ENCODE peak calls at places on chromosomes 16 and 17, in eight cellular contexts. T is GM23248, I is ascending aorta, K is gastrocnemius medialis, Q is endodermal cell, E is tibial artery, J is H1, O is cardiac muscle cell. G is an unnamed sample.

GRCh38 chr17:82647593-82648164 is 565 bp downstream of the WDR45B start:
- DNase-seq in I (peak), E (peak), J (no peak), O (peak), Q (peak), T (peak), K (no peak), G (no peak)

GRCh38 chr17:61450641-61451537 is 1.3 kb upstream of the TBX4 start:
- DNase-seq in E (no peak), J (no peak), K (no peak), T (no peak), Q (peak), I (no peak), O (no peak), G (no peak)

GRCh38 chr17:61015966-61016365 is 338.3 kb downstream of the BCAS3 start:
- DNase-seq in E (no peak), O (no peak), Q (no peak), J (no peak), I (no peak), T (peak), K (no peak), G (peak)

GRCh38 chr17:66399441-66399840 is 97.0 kb downstream of the PRKCA start:
- DNase-seq in E (no peak), Q (no peak), O (no peak), J (no peak), T (no peak), I (no peak), K (no peak), G (no peak)

GRCh38 chr16:69494993-69495392 is 70.6 kb downstream of the CYB5B start:
- DNase-seq in K (no peak), Q (peak), J (peak), E (no peak), O (no peak), T (peak), I (no peak), G (peak)

GRCh38 chr17:58121925-58122324 is 26.3 kb upstream of the OR4D1 start:
- DNase-seq in I (no peak), J (no peak), T (peak), O (peak), E (no peak), K (no peak), Q (peak), G (peak)

GRCh38 chr17:147796-148740 is 10.7 kb downstream of the SCGB1C2 start:
- DNase-seq in Q (no peak), K (no peak), J (no peak), I (peak), T (no peak), E (no peak), O (no peak), G (no peak)

GRCh38 chr17:885971-886571 is 93.5 kb downstream of the NXN start:
- DNase-seq in E (peak), J (no peak), O (no peak), I (peak), T (no peak), K (peak), Q (no peak), G (peak)

GRCh38 chr16:8571061-8571596 is 19.2 kb downstream of the TMEM114 start:
- DNase-seq in J (no peak), E (no peak), T (peak), Q (peak), O (peak), K (no peak), I (no peak), G (peak)

DNA sequence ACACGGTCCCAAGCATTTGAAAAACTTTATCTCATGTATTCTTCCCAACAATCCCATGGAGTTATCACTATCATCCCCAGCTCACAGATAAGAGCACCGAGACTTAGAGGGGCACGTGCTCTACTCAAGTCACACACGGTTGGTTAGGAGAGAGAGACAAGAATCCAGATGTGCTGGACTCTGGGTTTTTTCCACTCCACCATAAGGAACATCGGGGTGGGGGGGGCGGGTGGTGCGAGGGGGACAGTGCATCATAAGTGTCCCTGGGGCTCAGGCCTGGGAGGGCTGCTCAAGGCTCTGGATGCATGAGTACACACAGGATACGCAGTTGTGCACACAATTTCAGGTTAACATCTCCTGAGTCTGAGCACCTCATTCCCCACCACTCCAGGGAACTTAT is 7.4 kb downstream of the CDC42EP4 start:
- DNase-seq in T (peak), J (no peak), E (no peak), I (no peak), K (no peak), Q (no peak), O (no peak), G (peak)
- H3K4me3 ChIP-seq in T (peak), J (no peak), E (peak), I (peak), K (peak), Q (peak), O (no peak), G (no peak)

GRCh38 chr16:180101-180920 is at the start of gene HBQ1:
- DNase-seq in K (no peak), T (peak), O (peak), J (no peak), Q (peak), E (no peak), I (no peak), G (no peak)

GRCh38 chr16:183005-183404 is 2.7 kb downstream of the HBQ1 start:
- DNase-seq in O (no peak), Q (no peak), T (no peak), E (no peak), I (no peak), J (no peak), K (no peak), G (no peak)

GRCh38 chr16:179431-179830 is 828 bp upstream of the HBQ1 start:
- DNase-seq in J (no peak), K (no peak), E (no peak), T (no peak), O (no peak), I (no peak), Q (no peak), G (no peak)

GRCh38 chr16:181668-182021 is 1.4 kb downstream of the HBQ1 start:
- DNase-seq in I (no peak), K (no peak), O (peak), J (no peak), Q (no peak), T (peak), E (no peak), G (peak)

DNA sequence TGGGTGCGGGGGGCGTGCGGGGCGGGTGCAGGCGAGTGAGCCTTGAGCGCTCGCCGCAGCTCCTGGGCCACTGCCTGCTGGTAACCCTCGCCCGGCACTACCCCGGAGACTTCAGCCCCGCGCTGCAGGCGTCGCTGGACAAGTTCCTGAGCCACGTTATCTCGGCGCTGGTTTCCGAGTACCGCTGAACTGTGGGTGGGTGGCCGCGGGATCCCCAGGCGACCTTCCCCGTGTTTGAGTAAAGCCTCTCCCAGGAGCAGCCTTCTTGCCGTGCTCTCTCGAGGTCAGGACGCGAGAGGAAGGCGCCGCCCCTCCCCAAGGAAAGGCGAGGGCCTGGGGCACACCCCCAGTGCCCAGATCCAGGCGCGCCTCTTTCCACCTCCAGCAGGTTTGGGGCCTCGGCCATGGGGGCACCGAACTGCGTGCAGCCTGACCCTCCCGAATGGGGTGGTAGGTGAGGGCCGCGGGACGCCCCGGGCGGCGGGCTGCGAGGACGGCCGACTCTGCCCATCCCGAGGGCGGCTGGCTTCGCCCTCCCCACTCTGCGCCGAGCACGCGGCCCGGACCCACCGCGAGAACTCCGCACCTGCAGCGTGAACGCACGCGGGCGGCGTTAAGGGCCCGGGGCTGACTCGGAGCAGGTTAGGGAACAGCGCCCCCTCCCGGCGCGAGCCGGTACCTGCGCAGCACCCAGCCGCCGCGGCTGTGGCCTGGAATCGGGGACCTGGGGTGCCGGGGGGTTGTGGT is 835 bp downstream of the HBQ1 start:
- DNase-seq in Q (peak), T (peak), E (peak), J (peak), I (peak), K (peak), O (peak), G (peak)
- H3K4me3 ChIP-seq in Q (peak), T (peak), E (peak), J (peak), I (peak), K (peak), O (peak), G (no peak)

GRCh38 chr17:78159575-78160158 is 8.7 kb upstream of the SYNGR2 start:
- DNase-seq in Q (no peak), J (no peak), T (peak), K (no peak), I (no peak), O (peak), E (no peak), G (peak)
- H3K4me3 ChIP-seq in Q (no peak), J (no peak), T (no peak), K (no peak), I (no peak), O (no peak), E (no peak), G (no peak)

GRCh38 chr17:79303641-79304205 is 229.1 kb downstream of the ENGASE start:
- DNase-seq in O (no peak), J (no peak), Q (no peak), I (no peak), K (no peak), T (no peak), E (no peak), G (no peak)

GRCh38 chr17:79305376-79305775 is 230.8 kb downstream of the ENGASE start:
- DNase-seq in T (no peak), O (no peak), K (no peak), J (no peak), Q (no peak), I (no peak), E (no peak), G (no peak)

GRCh38 chr17:79305831-79306687 is 231.4 kb downstream of the ENGASE start:
- DNase-seq in I (peak), J (no peak), O (peak), Q (no peak), T (peak), K (peak), E (peak), G (no peak)

GRCh38 chr17:79304907-79305306 is 230.3 kb downstream of the ENGASE start:
- DNase-seq in Q (peak), T (no peak), J (no peak), E (no peak), O (no peak), I (no peak), K (no peak), G (no peak)

DNA sequence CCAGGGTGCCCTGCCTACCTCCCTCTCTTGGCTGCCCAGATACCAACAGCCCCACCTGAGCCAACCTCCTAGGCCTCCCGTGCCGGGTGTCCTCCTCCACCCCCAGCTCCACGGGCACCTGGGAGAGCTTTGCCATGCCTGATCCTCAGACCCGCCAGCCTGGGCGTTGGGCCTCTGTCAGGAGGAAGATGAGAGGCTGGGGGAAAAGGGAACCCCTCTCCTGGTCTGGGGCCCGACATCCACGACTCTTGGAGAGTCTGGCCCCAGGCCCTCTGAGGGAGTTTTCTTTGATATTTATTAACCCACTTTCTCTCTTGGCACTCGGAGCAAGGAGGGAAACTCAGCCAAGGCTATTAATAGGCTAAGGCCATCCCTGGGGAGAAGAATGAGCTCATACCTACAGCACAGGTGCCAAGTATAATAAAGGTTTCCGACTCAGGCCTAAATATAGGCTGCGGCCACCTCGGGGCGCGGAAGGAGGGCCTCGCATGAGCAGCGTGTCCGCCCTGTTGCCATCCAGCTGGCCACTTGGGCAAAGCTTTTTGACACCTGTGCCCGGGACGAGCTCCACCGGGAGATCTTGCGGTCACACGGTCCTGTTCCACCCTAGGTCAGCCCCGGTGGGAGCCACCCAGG is 232.2 kb downstream of the ENGASE start:
- DNase-seq in Q (no peak), K (peak), T (no peak), O (no peak), I (peak), J (no peak), E (no peak), G (no peak)
- H3K4me3 ChIP-seq in Q (no peak), K (peak), T (no peak), O (no peak), I (peak), J (no peak), E (peak), G (no peak)

DNA sequence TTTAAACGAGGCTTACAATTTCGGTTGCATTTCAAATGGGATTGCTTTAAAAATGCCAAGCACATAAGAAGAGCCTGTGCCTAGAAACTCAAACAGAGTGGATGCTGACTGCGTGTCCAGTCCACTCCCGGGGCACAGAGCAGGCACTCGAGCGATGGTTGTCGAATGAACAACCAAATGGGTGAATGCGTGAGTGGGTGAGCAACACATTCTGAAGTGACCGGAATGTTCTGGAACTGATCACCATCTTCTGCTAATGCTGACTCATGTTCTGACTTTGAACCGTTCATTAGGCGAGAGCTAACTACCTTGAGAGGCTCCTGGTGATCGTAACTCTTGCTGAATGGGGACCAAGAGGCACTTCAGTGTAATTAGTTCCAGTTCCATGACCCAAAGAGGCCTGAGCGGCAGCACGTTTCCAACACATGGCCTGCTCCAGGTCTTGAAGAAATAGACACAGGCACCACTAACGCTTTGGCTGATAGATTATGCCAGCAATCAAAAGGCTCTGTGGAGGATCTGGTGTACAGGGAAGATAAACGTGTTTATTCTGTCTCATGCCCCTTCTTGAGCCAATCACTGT is 37.9 kb downstream of the IRF8 start:
- DNase-seq in Q (no peak), T (peak), K (no peak), I (no peak), O (no peak), J (no peak), E (no peak), G (peak)
- H3K4me3 ChIP-seq in Q (no peak), T (no peak), K (no peak), I (no peak), O (no peak), J (no peak), E (no peak), G (no peak)

GRCh38 chr16:77330332-77331043 is 104.3 kb downstream of the ADAMTS18 start:
- DNase-seq in J (no peak), T (no peak), E (no peak), I (no peak), Q (peak), K (no peak), O (no peak), G (no peak)

GRCh38 chr16:77323695-77324094 is 111.1 kb downstream of the ADAMTS18 start:
- DNase-seq in T (no peak), J (no peak), O (no peak), I (no peak), K (no peak), Q (no peak), E (no peak), G (no peak)

GRCh38 chr16:77327717-77328116 is 107.1 kb downstream of the ADAMTS18 start:
- DNase-seq in O (no peak), I (no peak), T (no peak), J (no peak), E (no peak), Q (no peak), K (no peak), G (no peak)

GRCh38 chr16:77322757-77323156 is 112.1 kb downstream of the ADAMTS18 start:
- DNase-seq in J (no peak), K (no peak), E (no peak), O (no peak), I (no peak), T (no peak), Q (no peak), G (no peak)

DNA sequence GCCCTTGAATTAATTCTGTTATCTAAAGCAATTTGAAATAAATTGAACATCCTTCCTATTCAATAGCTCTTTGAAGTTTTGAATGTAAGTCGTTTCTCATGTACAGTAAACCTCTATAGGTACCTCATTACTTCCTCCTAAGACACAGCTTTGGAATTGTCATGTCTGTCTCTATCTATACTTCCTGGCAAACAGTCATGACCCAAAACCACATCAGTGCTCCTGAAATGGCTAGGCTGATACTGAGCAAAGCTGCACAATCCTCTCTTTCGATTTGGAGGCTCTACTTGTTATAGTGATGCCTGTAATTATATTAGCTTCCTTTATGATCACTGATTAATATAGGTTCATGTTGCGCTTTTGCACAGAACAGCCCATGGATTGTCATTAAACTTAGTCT is 110.1 kb downstream of the ADAMTS18 start:
- DNase-seq in E (no peak), Q (no peak), T (no peak), K (no peak), O (no peak), I (no peak), J (no peak), G (no peak)
- H3K4me3 ChIP-seq in E (no peak), Q (no peak), T (no peak), K (no peak), O (no peak), I (no peak), J (no peak), G (no peak)

GRCh38 chr17:14308965-14309879 is 8.3 kb downstream of the HS3ST3B1 start:
- DNase-seq in O (peak), Q (peak), I (peak), J (peak), K (peak), T (peak), E (peak), G (peak)

GRCh38 chr17:14310584-14310983 is 9.7 kb downstream of the HS3ST3B1 start:
- DNase-seq in J (no peak), K (no peak), E (no peak), O (no peak), T (peak), I (peak), Q (no peak), G (peak)

GRCh38 chr17:14311186-14311705 is 10.4 kb downstream of the HS3ST3B1 start:
- DNase-seq in J (no peak), I (no peak), T (no peak), K (no peak), E (no peak), O (no peak), Q (no peak), G (no peak)

GRCh38 chr17:14308636-14308964 is 7.7 kb downstream of the HS3ST3B1 start:
- DNase-seq in K (no peak), E (no peak), J (no peak), Q (no peak), T (peak), I (no peak), O (peak), G (peak)

DNA sequence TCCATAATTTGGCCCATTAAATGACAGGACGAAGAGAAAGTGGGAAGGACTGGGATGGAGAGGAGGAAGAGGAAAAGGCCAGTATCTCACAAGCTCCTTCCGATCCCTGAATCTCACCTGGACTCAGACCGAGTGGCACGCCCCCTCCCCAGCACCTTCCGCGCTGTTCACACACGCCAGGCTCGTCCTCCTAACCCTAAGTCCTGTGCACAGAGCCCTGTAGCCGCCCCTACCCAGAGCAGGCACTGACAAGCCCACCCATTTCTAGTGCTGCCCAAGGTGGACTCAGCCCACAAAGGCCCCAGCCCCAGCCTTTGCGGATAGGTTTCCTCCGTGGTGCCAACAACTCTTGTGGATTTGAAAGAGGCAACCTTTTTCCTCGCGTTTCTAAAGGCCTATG is 9.2 kb downstream of the HS3ST3B1 start:
- DNase-seq in E (no peak), O (no peak), K (no peak), T (no peak), J (no peak), I (no peak), Q (peak), G (no peak)
- H3K4me3 ChIP-seq in E (no peak), O (peak), K (peak), T (peak), J (peak), I (peak), Q (peak), G (peak)